ENCODE peak calls at places on chromosomes 5 and 9, in ten cellular contexts. K is adrenal gland, I is lower leg skin, U is coronary artery, H is pancreas, M is glutamatergic neuron, N is AG09319, R is neural crest cell, O is body of pancreas, T is choroid plexus epithelial cell. W is an unnamed sample.

GRCh38 chr5:142743677-142744441 is 26.3 kb upstream of the ARHGAP26 start:
- DNase-seq in M (no peak), N (no peak), O (no peak), U (no peak), I (no peak), R (no peak), T (peak; percentile 40), H (no peak), K (no peak), W (no peak)

GRCh38 chr5:134724872-134725271 is 13.5 kb upstream of the CAMLG start:
- DNase-seq in T (no peak), U (no peak), K (no peak), H (no peak), R (no peak), O (no peak), M (no peak), N (no peak), I (no peak), W (no peak)

GRCh38 chr9:122121931-122122330 is 28.8 kb upstream of the TTLL11 start:
- DNase-seq in T (no peak), N (no peak), M (no peak), O (no peak), R (no peak), I (no peak), H (no peak), K (no peak), U (no peak), W (no peak)

GRCh38 chr5:82142217-82142841 is 135.8 kb downstream of the RPS23 start:
- DNase-seq in M (no peak), H (no peak), I (no peak), T (no peak), K (no peak), N (no peak), U (no peak), R (no peak), O (no peak), W (no peak)

GRCh38 chr9:70021026-70021571 is 22.5 kb upstream of the MAMDC2 start:
- DNase-seq in T (peak; percentile 79), M (no peak), K (no peak), R (no peak), N (no peak), H (peak; percentile 26), I (no peak), O (peak; percentile 15), U (no peak), W (no peak)

GRCh38 chr5:89407053-89407452 is 524.1 kb upstream of the MEF2C start:
- DNase-seq in U (no peak), O (no peak), M (no peak), H (no peak), R (no peak), K (no peak), I (no peak), N (no peak), T (no peak), W (no peak)

GRCh38 chr5:142358121-142358520 is 33.3 kb upstream of the SPRY4 start:
- DNase-seq in O (no peak), I (no peak), K (no peak), M (no peak), N (no peak), U (no peak), R (no peak), T (no peak), H (no peak), W (no peak)

GRCh38 chr9:35277649-35278359 is 116.0 kb downstream of the UNC13B start:
- DNase-seq in I (no peak), T (peak; percentile 86), N (no peak), R (no peak), M (no peak), K (no peak), H (no peak), U (no peak), O (no peak), W (no peak)

GRCh38 chr9:34589371-34589655 is 211 bp downstream of the CNTFR start:
- DNase-seq in N (no peak), U (no peak), I (no peak), H (no peak), T (no peak), R (no peak), O (no peak), K (no peak), M (no peak), W (no peak)

GRCh38 chr9:95778957-95779356 is 96.5 kb upstream of the ERCC6L2 start:
- DNase-seq in R (no peak), H (no peak), M (no peak), T (peak; percentile 89), I (no peak), N (peak; percentile 90), K (no peak), O (peak; percentile 12), U (no peak), W (no peak)

GRCh38 chr5:82388186-82388585 is 110.0 kb upstream of the RPS23 start:
- DNase-seq in U (no peak), K (peak; percentile 33), I (no peak), T (peak; percentile 90), R (no peak), M (no peak), H (no peak), O (no peak), N (no peak), W (no peak)

GRCh38 chr5:169350759-169351240 is 49.9 kb upstream of the SLIT3 start:
- DNase-seq in T (peak; percentile 70), R (no peak), O (no peak), K (peak; percentile 33), I (peak; percentile 63), H (no peak), M (no peak), U (peak; percentile 76), N (peak; percentile 94), W (peak; percentile 25)

DNA sequence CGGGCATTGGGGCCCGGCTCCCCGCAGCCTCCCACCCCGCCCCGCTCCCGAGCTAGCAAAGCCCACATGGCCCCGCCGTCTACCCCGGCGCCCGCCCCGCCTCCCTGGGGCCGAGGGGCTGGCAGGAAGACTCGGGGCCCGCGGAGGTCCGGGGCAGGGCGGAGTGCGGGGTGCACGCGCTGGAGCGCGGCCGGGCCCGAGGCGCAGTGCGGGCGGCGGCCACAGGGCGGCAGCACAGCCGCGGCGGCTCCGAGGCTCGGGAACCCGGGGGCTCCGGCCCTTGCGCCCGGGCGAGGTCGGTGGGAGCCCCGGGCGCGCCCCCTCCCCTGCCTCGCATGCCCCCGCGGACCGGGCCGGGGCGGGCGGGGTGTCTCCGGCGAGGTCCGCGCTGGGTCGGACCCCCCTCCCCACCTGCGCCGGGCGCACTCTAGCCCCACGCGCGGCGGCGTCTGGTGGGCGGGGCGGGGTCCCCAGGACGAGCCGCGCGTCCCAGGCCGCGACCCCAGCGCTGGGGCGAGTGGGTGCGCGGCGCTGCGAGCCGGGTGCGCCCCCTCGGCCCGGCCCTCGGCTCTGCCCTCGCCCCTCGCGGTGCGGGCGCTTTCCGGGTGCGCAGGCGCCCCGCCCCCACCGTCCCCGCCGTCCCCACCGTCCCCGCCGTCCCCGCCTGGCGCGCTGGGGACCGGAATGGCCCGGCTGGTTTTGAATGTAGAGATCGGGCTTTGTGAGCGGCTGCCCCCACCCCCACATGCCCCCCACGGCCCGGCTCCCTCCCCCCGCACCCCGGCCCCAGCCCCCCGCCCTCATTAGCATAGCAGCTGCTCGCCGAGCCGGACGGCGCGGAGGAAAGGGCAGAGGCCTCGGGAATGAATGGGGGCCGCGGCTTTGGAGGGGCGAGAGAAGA is 6.5 kb downstream of the NRARP start:
- DNase-seq in H (peak; percentile 73), O (peak; percentile 60), T (peak; percentile 17), M (peak; percentile 71), U (no peak), I (no peak), K (no peak), N (no peak), R (peak; percentile 70), W (no peak)
- TF ChIP-seq CTCF in H (peak; percentile 58), O (no peak), T (peak; percentile 33), M (peak; percentile 69), U (no peak), I (no peak), K (peak; percentile 85), N (peak; percentile 28), R (peak; percentile 70), W (peak; percentile 23)

DNA sequence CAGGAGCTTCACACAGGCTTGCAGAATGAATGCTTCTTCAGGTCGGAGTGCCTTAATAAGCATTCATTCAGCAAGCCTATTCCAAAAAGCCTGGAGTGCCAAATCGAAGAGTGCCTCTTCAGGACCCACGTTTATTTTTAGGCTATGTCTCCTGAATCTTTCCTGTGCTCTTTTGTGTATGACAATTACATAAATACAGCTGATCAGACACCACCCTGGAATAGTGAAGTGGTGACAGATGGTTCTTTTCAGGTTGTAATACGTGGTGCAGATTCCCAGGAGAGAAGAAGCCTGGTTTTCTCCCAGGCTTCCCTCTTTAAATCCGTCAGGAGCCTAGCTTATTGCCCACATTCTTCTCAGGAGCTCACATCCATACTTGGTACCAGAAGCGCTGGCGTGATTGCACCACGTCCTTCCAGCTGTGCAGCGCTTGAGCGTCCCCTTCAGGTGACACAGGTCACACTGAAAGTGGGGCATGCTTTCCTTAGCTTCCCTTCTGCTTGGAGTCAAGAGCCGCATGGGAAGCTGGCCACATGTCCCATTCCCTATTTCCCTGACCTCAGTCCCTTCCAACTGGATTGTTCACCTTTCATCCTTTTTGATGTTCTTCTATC is 123.1 kb downstream of the ADCY2 start:
- DNase-seq in O (no peak), K (no peak), N (no peak), I (no peak), R (no peak), H (no peak), M (no peak), U (no peak), T (no peak), W (no peak)
- TF ChIP-seq CTCF in O (no peak), K (no peak), N (no peak), I (no peak), R (peak; percentile 32), H (no peak), M (no peak), U (no peak), T (no peak), W (no peak)

DNA sequence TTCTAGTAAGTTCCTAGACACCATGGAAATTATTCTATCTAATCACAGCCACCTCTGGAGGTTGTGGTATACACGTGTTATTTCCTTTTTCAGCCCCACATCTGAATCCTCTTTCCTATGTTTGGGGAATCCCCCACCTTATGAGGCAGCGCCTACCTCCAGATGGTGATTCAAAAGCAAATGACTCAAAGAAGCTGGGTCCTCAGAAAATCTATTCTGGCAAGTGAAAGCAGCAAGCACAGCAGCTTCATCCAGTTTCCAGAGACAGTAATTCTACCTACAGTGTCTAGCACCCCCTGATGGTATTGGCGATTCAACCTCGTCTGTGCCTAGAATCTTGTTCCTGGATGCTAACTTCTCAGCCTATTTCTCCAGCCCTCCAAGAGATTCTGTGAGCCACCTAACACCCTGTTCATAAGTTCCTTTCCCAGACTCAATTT is 43.0 kb downstream of the STRBP start:
- DNase-seq in M (no peak), O (peak; percentile 11), N (peak; percentile 36), I (no peak), U (no peak), K (no peak), R (no peak), H (no peak), T (peak; percentile 90), W (no peak)
- TF ChIP-seq CTCF in M (no peak), O (no peak), N (peak; percentile 63), I (no peak), U (no peak), K (peak; percentile 31), R (peak; percentile 53), H (no peak), T (peak; percentile 85), W (no peak)

DNA sequence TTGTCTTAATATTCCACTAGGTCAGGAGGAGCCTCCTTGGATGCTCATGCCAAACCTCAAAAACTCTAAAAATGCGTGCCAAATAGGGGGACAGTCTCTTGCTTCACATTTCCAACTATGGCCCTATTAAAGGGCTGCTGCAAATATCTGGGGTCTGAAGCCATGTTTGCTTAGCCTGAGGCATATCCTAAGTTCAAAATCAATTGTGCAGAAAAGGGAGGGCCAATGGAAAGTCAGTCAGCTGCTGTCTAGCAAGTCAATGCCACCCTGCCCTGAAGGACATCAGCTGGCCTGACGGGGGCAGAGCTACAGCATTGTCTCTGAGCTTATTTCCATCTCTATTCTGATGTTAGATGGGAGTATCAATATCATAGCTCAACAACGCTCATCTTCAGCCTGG is 93.6 kb downstream of the SH3TC2 start:
- DNase-seq in U (no peak), H (no peak), T (no peak), K (no peak), R (no peak), I (no peak), N (no peak), O (no peak), M (no peak), W (no peak)
- TF ChIP-seq CTCF in U (no peak), H (no peak), T (peak; percentile 11), K (no peak), R (no peak), I (no peak), N (no peak), O (no peak), M (no peak), W (no peak)

W was measured in omental fat pad.